ENCODE peak calls at places on chromosome 11, in four cellular contexts. U is psoas muscle, M is mucosa of descending colon, L is choroid plexus epithelial cell. B is an unnamed sample.

GRCh38 chr11:64667154-64667745 is 55.7 kb downstream of the NRXN2 start:
- DNase-seq in M (no peak), L (no peak), U (no peak), B (no peak)

GRCh38 chr11:45089251-45089650 is 57.2 kb upstream of the PRDM11 start:
- DNase-seq in M (peak), U (peak), L (peak), B (no peak)

GRCh38 chr11:69707156-69707555 is 3.3 kb upstream of the FGF19 start:
- DNase-seq in L (no peak), M (peak), U (no peak), B (no peak)

GRCh38 chr11:122628691-122629555 is 26.6 kb upstream of the UBASH3B start:
- DNase-seq in U (peak), L (peak), M (peak), B (no peak)

GRCh38 chr11:107769189-107769588 is 57.3 kb upstream of the SLN start:
- DNase-seq in M (no peak), U (no peak), L (peak), B (no peak)

GRCh38 chr11:14593671-14594070 is 49.9 kb upstream of the PDE3B start:
- DNase-seq in L (no peak), M (no peak), U (no peak), B (no peak)

GRCh38 chr11:125378083-125378482 is 118.0 kb downstream of the FEZ1 start:
- DNase-seq in U (no peak), L (no peak), M (no peak), B (no peak)

GRCh38 chr11:23490557-23491235 is 630.4 kb upstream of the CCDC179 start:
- DNase-seq in U (no peak), M (no peak), L (no peak), B (no peak)

GRCh38 chr11:100791873-100792272 is 104.8 kb downstream of the ARHGAP42 start:
- DNase-seq in L (peak), U (no peak), M (no peak), B (no peak)

GRCh38 chr11:47551086-47551485 is 1.8 kb downstream of the CELF1 start:
- DNase-seq in L (peak), U (no peak), M (no peak), B (no peak)

GRCh38 chr11:63970902-63971301 is 3.5 kb upstream of the COX8A start:
- DNase-seq in L (no peak), U (no peak), M (no peak), B (no peak)

GRCh38 chr11:41917900-41918299 is 458.4 kb upstream of the LRRC4C start:
- DNase-seq in L (no peak), U (no peak), M (no peak), B (no peak)

GRCh38 chr11:18853086-18853720 is 61.6 kb upstream of the PTPN5 start:
- DNase-seq in U (no peak), M (peak), L (peak), B (peak)

GRCh38 chr11:32809313-32809712 is 14.9 kb upstream of the CCDC73 start:
- DNase-seq in M (peak), L (peak), U (peak), B (no peak)

GRCh38 chr11:33716236-33716635 is 15.6 kb upstream of the C11orf91 start:
- DNase-seq in M (no peak), U (no peak), L (peak), B (no peak)

GRCh38 chr11:102220728-102221467 is 96.4 kb upstream of the BIRC3 start:
- DNase-seq in M (no peak), U (no peak), L (peak), B (no peak)

GRCh38 chr11:130761560-130762220 is 154.6 kb downstream of the SNX19 start:
- DNase-seq in U (no peak), M (no peak), L (peak), B (no peak)

GRCh38 chr11:77379917-77380316 is 78.4 kb upstream of the GDPD4 start:
- DNase-seq in U (no peak), M (no peak), L (no peak), B (no peak)

GRCh38 chr11:61888043-61888442 is 3.3 kb downstream of the FADS3 start:
- DNase-seq in U (peak), M (peak), L (peak), B (peak)

GRCh38 chr11:37858398-37858797 is 1260.4 kb upstream of the RAG2 start:
- DNase-seq in L (peak), M (no peak), U (no peak), B (no peak)

GRCh38 chr11:125412177-125412496 is 83.9 kb downstream of the FEZ1 start:
- DNase-seq in L (no peak), U (no peak), M (no peak), B (no peak)

GRCh38 chr11:81725691-81726090 is 1008.0 kb downstream of the FAM181B start:
- DNase-seq in M (no peak), U (no peak), L (peak), B (no peak)

GRCh38 chr11:129968611-129969419 is 33.8 kb downstream of the PRDM10 start:
- DNase-seq in L (no peak), M (no peak), U (no peak), B (no peak)

GRCh38 chr11:126459691-126460404 is 104.4 kb downstream of the ST3GAL4 start:
- DNase-seq in U (no peak), L (peak), M (no peak), B (no peak)

GRCh38 chr11:82682003-82682751 is 51.5 kb downstream of the FAM181B start:
- DNase-seq in M (peak), U (no peak), L (peak), B (peak)

GRCh38 chr11:6459049-6459448 is 14.7 kb downstream of the TRIM3 start:
- DNase-seq in M (no peak), U (no peak), L (no peak), B (no peak)

GRCh38 chr11:70364198-70364597 is 34.1 kb upstream of the CTTN start:
- DNase-seq in U (no peak), M (no peak), L (peak), B (no peak)

GRCh38 chr11:60241786-60242185 is 1.2 kb downstream of the MS4A4E start:
- DNase-seq in U (no peak), M (no peak), L (no peak), B (no peak)

GRCh38 chr11:65181569-65182257 is at the start of gene CAPN1:
- DNase-seq in L (peak), M (peak), U (peak), B (no peak)

DNA sequence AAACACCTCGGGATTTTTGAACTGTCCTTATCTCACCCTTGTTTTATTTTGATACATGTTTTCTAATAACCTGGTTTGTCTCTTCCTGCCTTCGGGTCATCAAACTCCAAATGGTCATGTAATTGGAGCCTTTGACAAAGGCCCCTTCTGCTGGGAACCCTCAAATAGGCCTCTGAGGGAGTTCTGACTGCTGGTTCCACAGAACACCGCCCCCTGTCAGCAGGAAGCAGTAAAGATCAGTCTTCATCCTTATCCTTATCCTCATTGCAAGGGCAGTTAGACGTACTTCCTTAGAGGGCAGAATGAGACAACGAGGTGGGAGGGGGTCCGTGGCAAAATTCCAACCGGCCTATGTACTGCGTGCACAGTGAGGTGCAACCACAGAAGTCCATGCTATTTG is 12.1 kb downstream of the TRIM51 start:
- DNase-seq in M (no peak), U (no peak), L (no peak), B (no peak)
- TF ChIP-seq CTCF in M (no peak), U (no peak), L (no peak), B (no peak)

DNA sequence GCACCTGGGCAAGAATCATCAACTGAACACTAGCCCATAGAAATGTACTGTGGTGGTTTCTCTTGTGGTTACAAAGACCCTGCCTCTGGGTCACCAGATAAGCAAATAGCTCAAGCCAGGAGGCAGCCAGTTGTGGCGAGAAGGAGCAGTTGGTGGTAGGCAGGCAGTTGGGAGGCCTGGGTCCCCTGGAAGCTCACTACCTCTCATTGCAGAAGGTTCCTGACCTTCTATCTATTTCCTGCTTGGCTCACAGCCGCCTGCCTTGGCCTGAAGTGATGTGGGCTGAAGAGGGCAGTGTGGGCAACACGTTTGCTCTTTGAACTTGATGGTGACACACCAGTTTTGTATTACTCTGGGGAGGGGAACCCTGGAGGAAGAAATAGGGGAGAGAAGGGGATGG is 34.7 kb downstream of the NECTIN1 start:
- DNase-seq in U (no peak), M (peak), L (peak), B (no peak)
- TF ChIP-seq CTCF in U (no peak), M (no peak), L (peak), B (peak)

DNA sequence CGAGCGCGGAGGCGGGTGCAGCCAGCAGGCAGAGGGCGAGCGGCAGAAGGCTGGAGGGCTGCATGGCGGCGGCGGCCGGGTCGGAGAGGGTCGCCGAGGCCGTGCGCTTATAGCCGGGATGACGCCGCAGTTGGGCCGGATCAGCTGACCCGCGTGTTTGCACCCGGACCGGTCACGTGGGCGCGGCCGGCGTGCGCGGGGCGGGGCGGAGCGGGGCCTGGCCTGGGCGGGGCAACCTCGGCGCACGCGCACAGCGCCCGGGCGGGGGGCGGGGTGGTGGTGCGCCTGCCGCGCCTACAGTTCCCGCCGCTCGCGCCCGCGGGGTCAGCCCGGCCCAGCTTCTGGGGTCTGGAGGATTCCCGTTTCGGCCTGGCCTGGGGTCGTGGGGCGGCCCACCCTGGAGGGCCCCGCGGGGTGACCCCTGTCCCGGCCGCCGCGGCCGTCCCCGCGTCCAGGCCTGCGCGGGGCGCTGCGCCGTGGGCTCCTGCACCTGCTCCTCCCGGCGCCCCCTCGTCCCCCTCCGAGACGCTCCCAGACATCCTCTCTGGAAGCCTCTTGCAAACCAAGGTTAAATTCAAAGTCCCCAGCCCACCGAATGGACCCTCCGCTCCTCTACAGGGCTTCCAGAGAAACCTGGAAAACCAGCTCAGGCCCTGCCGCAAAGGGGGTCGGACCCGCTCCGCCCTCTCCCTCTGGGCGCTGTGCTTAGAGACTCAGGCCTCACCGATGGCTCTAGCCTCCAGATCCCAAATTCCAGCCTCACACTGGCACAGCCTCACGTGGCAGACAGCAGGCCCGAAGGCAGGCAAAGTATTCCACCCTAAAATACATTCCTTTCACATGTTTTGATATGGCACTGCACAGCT is at the start of gene CTSD:
- DNase-seq in U (peak), L (peak), M (peak), B (no peak)
- TF ChIP-seq CTCF in U (peak), L (no peak), M (no peak), B (no peak)

GRCh38 chr11:10566257-10566956 is 2.1 kb downstream of the LYVE1 start:
- DNase-seq in U (no peak), M (no peak), L (no peak), B (no peak)

GRCh38 chr11:10564030-10564429 is 4.4 kb downstream of the LYVE1 start:
- DNase-seq in M (no peak), U (no peak), L (no peak), B (no peak)

GRCh38 chr11:10565493-10565892 is 3.0 kb downstream of the LYVE1 start:
- DNase-seq in L (no peak), U (no peak), M (no peak), B (no peak)

GRCh38 chr11:10567466-10567865 is 999 bp downstream of the LYVE1 start:
- DNase-seq in M (no peak), L (no peak), U (no peak), B (no peak)

GRCh38 chr11:10564692-10565318 is 3.7 kb downstream of the LYVE1 start:
- DNase-seq in U (no peak), L (peak), M (no peak), B (no peak)
- TF ChIP-seq CTCF in U (peak), L (peak), M (no peak), B (peak)

GRCh38 chr11:16883179-16883578 is 131.0 kb downstream of the PLEKHA7 start:
- DNase-seq in M (peak), U (no peak), L (no peak), B (no peak)
- TF ChIP-seq CTCF in M (no peak), U (peak), L (peak), B (peak)

GRCh38 chr11:111748035-111748804 is 18.0 kb downstream of the PPP2R1B start:
- DNase-seq in M (no peak), U (no peak), L (no peak), B (no peak)
- TF ChIP-seq CTCF in M (no peak), U (no peak), L (no peak), B (no peak)

GRCh38 chr11:132248585-132248984 is 878.2 kb downstream of the NTM start:
- DNase-seq in M (no peak), L (no peak), U (no peak), B (no peak)
- TF ChIP-seq CTCF in M (no peak), L (no peak), U (no peak), B (no peak)

DNA sequence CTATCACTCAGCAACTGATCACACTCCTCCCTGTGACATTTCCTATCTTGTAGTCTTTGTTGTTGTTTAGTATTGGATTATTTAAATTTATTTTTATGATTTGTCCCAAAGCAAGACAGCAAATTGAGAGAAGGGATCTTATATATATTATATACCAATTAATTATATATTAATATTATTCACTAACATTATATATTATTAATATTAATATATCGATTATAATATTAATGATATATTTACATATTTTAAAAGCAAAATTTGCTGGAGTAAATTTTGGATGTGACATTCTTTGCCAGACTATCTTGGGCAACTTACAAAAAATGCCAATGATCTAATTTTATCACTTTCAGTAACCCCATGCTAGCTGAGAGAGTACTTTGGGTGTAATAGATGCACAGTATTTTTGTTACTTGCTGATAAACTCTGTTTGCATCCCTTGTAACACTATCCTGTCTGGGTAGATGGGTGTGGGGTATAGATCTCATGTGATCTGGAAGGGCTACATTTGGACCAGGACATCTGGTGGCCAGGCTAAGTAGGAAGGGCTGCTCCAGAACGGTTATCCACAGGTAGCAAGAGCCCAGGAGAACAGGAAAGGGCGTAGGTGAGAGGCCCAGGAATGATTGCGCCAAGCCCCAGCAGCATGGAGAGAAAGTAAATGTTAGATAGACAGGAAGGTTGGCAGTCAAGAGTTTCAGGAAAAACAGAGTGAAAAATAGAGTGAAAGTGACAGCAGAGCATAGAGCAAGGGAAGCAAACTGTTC is 608.6 kb upstream of the KIRREL3 start:
- DNase-seq in M (no peak), U (no peak), L (no peak), B (no peak)
- TF ChIP-seq CTCF in M (no peak), U (no peak), L (no peak), B (no peak)

DNA sequence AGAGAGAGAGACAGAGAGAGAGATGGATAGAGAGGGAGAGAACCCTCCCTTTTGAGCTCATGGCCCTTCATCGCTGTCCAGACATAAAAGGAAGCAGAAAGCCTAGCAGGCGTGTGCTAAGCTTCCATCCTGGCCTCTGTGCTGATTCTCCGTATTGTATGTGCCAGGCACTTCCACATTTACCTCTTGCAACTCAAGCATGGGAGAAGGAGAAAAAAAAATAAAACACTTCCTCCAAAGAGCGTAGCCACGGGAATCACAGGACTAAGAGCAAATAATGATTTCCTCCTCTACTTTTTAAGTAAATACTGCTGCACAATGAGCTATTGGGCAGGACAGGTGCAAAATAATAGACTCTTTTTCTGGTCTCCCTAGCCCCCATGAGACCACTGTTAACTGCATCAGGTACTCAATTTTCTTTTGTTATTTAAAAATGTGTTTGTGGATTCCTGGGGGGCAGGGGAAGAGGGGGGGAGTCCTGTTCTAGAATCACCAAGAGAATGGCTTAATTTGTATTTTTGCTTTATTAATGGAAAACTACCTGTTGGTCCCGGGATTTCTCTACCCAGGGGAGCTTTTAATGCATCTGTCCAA is 154.3 kb downstream of the NXPE2 start:
- DNase-seq in L (no peak), U (no peak), M (peak), B (no peak)
- TF ChIP-seq CTCF in L (no peak), U (no peak), M (no peak), B (no peak)